ENCODE peak calls at places on chromosomes 5 and 9, in nine cellular contexts. Y is left lung, S is PC-9, V is H1, E is nephron progenitor cell, X is cardiac muscle cell, J is astrocyte of the spinal cord, L is AG10803, T is tibial nerve. B is an unnamed sample.

GRCh38 chr9:73151653-73152382 is at the start of gene ANXA1:
- DNase-seq in T (no peak), S (peak), X (peak), V (no peak), J (peak), E (no peak), Y (no peak), L (peak), B (no peak)

GRCh38 chr5:100406640-100407039 is 128.5 kb upstream of the FAM174A start:
- DNase-seq in Y (no peak), V (no peak), E (no peak), X (no peak), J (peak), S (no peak), T (no peak), L (no peak), B (no peak)

GRCh38 chr9:38035873-38036272 is 33.2 kb downstream of the SHB start:
- DNase-seq in Y (peak), X (peak), S (peak), J (peak), E (no peak), L (peak), V (no peak), T (no peak), B (no peak)

GRCh38 chr9:20651926-20652325 is 29.6 kb upstream of the MLLT3 start:
- DNase-seq in E (no peak), X (no peak), L (no peak), T (no peak), V (no peak), Y (no peak), J (no peak), S (no peak), B (no peak)

GRCh38 chr5:169765176-169765575 is 128.1 kb downstream of the DOCK2 start:
- DNase-seq in X (no peak), L (peak), Y (no peak), V (no peak), E (no peak), S (no peak), T (no peak), J (no peak), B (no peak)

GRCh38 chr9:68981825-68982224 is 32.1 kb downstream of the PRKACG start:
- DNase-seq in T (no peak), V (no peak), X (peak), J (no peak), E (peak), Y (no peak), L (no peak), S (no peak), B (no peak)

GRCh38 chr5:165559645-165560044 is 2054.2 kb downstream of the MAT2B start:
- DNase-seq in Y (no peak), V (no peak), E (no peak), J (no peak), X (no peak), S (no peak), T (no peak), L (no peak), B (no peak)

GRCh38 chr5:140549237-140550144 is 2.0 kb downstream of the EIF4EBP3 start:
- DNase-seq in S (peak), T (no peak), L (peak), J (no peak), X (peak), V (peak), Y (no peak), E (no peak), B (no peak)

GRCh38 chr5:149641600-149641999 is 60.3 kb downstream of the ARHGEF37 start:
- DNase-seq in L (no peak), S (no peak), Y (no peak), J (no peak), E (no peak), X (no peak), V (no peak), T (no peak), B (no peak)

GRCh38 chr5:149640350-149640999 is 59.2 kb downstream of the ARHGEF37 start:
- DNase-seq in E (no peak), S (no peak), T (no peak), Y (no peak), X (no peak), J (no peak), V (no peak), L (no peak), B (no peak)

GRCh38 chr5:149638546-149639241 is 57.4 kb downstream of the ARHGEF37 start:
- DNase-seq in X (no peak), S (no peak), T (no peak), J (no peak), L (no peak), E (no peak), Y (no peak), V (no peak), B (no peak)

GRCh38 chr5:149639718-149640117 is 58.4 kb downstream of the ARHGEF37 start:
- DNase-seq in S (no peak), J (no peak), Y (no peak), V (no peak), E (no peak), X (no peak), L (no peak), T (no peak), B (no peak)

GRCh38 chr5:149641000-149641576 is 59.8 kb downstream of the ARHGEF37 start:
- DNase-seq in E (no peak), S (no peak), L (peak), Y (no peak), J (peak), T (no peak), V (no peak), X (peak), B (no peak)
- TF ChIP-seq CTCF in E (no peak), S (no peak), L (no peak), Y (no peak), J (no peak), T (no peak), V (no peak), X (no peak), B (no peak)

GRCh38 chr9:71768388-71769174 is at the start of gene CEMIP2:
- DNase-seq in L (peak), T (peak), Y (peak), J (peak), V (peak), S (peak), E (peak), X (peak), B (peak)
- TF ChIP-seq CTCF in L (peak), T (peak), Y (peak), J (peak), V (peak), S (no peak), E (peak), X (peak), B (peak)

GRCh38 chr9:92292338-92293074 is 991 bp downstream of the IARS1 start:
- DNase-seq in L (peak), S (no peak), Y (no peak), E (peak), J (no peak), T (no peak), V (no peak), X (no peak), B (no peak)

GRCh38 chr9:92293075-92293354 is 482 bp downstream of the IARS1 start:
- DNase-seq in E (no peak), J (peak), Y (no peak), V (no peak), T (no peak), L (no peak), X (no peak), S (no peak), B (no peak)

GRCh38 chr9:92294297-92294676 is 790 bp upstream of the IARS1 start:
- DNase-seq in Y (no peak), S (no peak), L (peak), J (peak), E (no peak), T (no peak), X (peak), V (no peak), B (no peak)

GRCh38 chr9:92295240-92295790 is 1.8 kb upstream of the IARS1 start:
- DNase-seq in X (no peak), Y (no peak), J (no peak), E (no peak), S (no peak), V (no peak), T (no peak), L (no peak), B (no peak)

DNA sequence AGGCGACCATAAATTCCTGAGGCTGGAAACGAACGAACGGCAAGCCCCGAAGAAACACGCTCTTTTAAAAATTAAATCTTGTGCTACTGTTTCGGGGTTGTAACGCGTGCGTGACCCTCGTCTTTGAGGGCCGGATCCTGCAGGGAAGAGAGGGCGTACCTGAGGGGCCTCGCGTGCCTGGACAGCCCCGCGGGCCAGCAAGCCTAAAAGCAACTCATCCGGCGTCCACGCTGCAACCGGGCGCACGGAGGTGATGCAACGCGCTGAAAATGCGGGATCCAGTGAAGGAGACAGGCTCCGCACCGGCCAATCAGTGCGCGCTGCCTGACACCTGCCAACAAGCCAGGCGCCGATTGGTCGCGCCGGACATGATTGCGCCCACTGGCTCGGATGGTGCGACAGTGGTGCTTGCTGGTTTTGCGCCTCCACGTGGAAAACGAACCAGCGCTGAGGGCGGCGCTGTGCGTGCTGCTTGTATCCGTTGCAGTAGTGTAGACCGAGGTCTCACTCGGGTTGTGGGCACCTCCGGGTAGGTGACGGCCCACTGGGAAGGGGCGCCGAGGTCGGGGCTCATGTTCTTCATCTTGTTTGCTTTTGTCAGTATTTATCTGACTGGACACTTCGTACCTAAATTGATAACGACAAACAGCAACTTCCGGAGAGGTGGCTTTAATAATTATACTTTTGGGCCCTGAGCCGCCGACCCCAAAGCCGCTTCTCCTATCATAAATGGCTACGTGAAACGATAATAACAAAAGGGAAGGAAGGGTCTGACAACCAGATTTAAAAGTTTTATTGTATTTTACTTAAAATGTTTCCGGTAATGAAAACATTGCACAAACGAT is at the start of gene IARS1:
- DNase-seq in X (peak), T (peak), L (peak), J (peak), V (peak), Y (peak), S (peak), E (peak), B (peak)
- TF ChIP-seq CTCF in X (peak), T (no peak), L (peak), J (peak), V (peak), Y (no peak), S (no peak), E (no peak), B (peak)

GRCh38 chr9:115880221-115880620 is 273.4 kb upstream of the PAPPA start:
- DNase-seq in X (no peak), L (peak), S (no peak), V (no peak), T (no peak), Y (no peak), J (no peak), E (no peak), B (no peak)

GRCh38 chr9:115879451-115879850 is 274.1 kb upstream of the PAPPA start:
- DNase-seq in T (no peak), E (no peak), L (no peak), Y (no peak), V (no peak), X (no peak), J (no peak), S (no peak), B (no peak)

GRCh38 chr9:115882911-115883310 is 270.7 kb upstream of the PAPPA start:
- DNase-seq in L (peak), X (peak), Y (no peak), S (no peak), E (no peak), V (no peak), T (no peak), J (peak), B (no peak)

GRCh38 chr9:115884846-115885245 is 268.7 kb upstream of the PAPPA start:
- DNase-seq in J (peak), V (no peak), L (peak), S (no peak), X (peak), T (no peak), E (no peak), Y (no peak), B (no peak)

GRCh38 chr9:115883467-115884329 is 269.9 kb upstream of the PAPPA start:
- DNase-seq in J (peak), L (peak), V (no peak), Y (no peak), X (peak), E (peak), T (no peak), S (peak), B (no peak)
- TF ChIP-seq CTCF in J (peak), L (peak), V (peak), Y (peak), X (peak), E (peak), T (peak), S (peak), B (no peak)

GRCh38 chr9:81621111-81621510 is 68.2 kb downstream of the TLE1 start:
- DNase-seq in X (no peak), E (no peak), V (no peak), L (no peak), Y (no peak), S (no peak), J (no peak), T (no peak), B (no peak)

GRCh38 chr9:81618923-81619322 is 70.4 kb downstream of the TLE1 start:
- DNase-seq in J (no peak), S (no peak), E (no peak), L (no peak), X (no peak), Y (no peak), V (no peak), T (no peak), B (no peak)

GRCh38 chr9:81620009-81620405 is 69.3 kb downstream of the TLE1 start:
- DNase-seq in T (no peak), Y (no peak), L (no peak), E (no peak), J (no peak), V (no peak), S (no peak), X (no peak), B (no peak)

GRCh38 chr9:81621785-81622243 is 67.5 kb downstream of the TLE1 start:
- DNase-seq in J (no peak), X (no peak), L (no peak), V (peak), E (peak), Y (no peak), S (no peak), T (no peak), B (no peak)

GRCh38 chr9:81619353-81620008 is 69.9 kb downstream of the TLE1 start:
- DNase-seq in S (no peak), T (no peak), X (peak), Y (no peak), L (peak), E (no peak), V (no peak), J (peak), B (no peak)
- TF ChIP-seq CTCF in S (no peak), T (no peak), X (no peak), Y (no peak), L (no peak), E (no peak), V (no peak), J (no peak), B (no peak)

GRCh38 chr9:132698989-132699388 is 28.7 kb downstream of the GTF3C4 start:
- DNase-seq in E (no peak), J (no peak), S (no peak), V (no peak), X (peak), L (no peak), Y (no peak), T (no peak), B (no peak)

GRCh38 chr9:132697230-132697629 is 27.0 kb downstream of the GTF3C4 start:
- DNase-seq in T (no peak), E (no peak), J (no peak), L (no peak), V (no peak), Y (no peak), X (no peak), S (no peak), B (no peak)

GRCh38 chr9:132699926-132700325 is 29.7 kb downstream of the GTF3C4 start:
- DNase-seq in L (peak), Y (no peak), V (no peak), X (no peak), J (no peak), T (no peak), E (no peak), S (no peak), B (no peak)

DNA sequence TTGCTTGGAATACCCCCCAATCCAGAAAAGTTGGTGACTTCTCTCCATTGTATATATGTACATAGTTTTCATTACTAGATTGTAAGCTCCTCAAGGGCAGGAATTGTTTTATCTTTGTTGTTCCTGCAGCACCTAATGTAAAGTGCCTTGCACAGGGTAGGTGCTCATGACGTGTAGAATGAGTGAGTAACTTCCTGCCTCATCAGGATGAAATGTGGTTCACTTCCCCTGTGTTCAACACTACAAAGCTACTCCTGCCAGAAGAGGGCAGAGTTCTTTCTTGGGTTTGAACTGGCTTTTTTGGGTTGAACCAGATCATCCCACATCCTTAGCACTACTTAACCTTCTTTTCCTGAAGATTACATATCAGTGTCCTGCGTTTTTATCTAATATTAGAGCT is 23.9 kb downstream of the GTF3C4 start:
- DNase-seq in S (no peak), X (peak), E (no peak), T (no peak), V (peak), L (no peak), Y (no peak), J (no peak), B (no peak)
- TF ChIP-seq CTCF in S (peak), X (peak), E (no peak), T (no peak), V (no peak), L (no peak), Y (no peak), J (no peak), B (peak)

GRCh38 chr9:107155244-107155817 is 127.7 kb upstream of the RAD23B start:
- DNase-seq in V (peak), X (no peak), S (no peak), L (no peak), T (no peak), Y (no peak), J (no peak), E (no peak), B (no peak)
- TF ChIP-seq CTCF in V (no peak), X (peak), S (peak), L (peak), T (no peak), Y (no peak), J (peak), E (no peak), B (no peak)

DNA sequence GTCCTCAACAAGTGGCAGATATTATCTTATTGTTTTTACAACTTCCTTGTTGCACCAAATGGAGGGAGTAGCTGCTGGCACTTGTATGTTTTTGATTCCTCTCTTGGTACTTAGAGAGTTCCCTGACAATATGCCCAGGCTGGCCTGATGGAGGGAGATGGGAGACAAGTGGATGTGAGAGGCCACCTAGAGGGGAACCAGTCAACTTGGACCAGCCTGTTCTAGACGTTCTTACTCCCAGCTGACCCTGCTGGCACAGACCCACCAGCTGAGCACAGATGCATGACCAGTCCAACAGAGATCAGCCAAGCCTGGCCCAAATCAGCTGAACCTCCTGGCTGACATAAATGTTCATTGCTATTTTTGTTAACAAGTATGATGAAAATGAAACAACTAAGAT is 60.9 kb upstream of the GDNF start:
- DNase-seq in Y (no peak), T (peak), E (no peak), L (peak), V (no peak), S (no peak), J (peak), X (peak), B (no peak)
- TF ChIP-seq CTCF in Y (no peak), T (no peak), E (no peak), L (peak), V (peak), S (no peak), J (peak), X (no peak), B (no peak)

DNA sequence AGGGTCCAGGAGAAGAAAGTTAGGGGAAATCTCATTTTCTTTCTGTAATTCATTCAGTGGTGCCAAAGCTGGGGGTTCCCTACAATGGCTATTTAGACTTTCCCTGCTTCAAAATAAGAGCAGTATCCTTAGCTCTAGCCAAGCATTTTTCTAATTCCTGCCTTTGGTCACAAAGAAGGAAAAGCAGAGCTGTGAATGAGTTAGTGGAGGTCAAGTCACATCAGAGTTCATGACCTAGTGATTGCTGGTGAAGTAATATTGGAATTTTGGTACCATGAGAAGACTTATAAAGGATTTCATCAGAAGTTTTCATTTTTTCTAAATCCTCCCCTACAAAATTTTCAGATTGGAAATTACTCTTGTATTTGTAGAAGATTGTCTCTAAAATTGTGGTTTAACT is 27.9 kb downstream of the DNAJC21 start:
- DNase-seq in Y (no peak), T (no peak), J (no peak), S (no peak), X (peak), V (no peak), E (no peak), L (peak), B (no peak)
- TF ChIP-seq CTCF in Y (no peak), T (no peak), J (no peak), S (no peak), X (no peak), V (no peak), E (no peak), L (no peak), B (no peak)

GRCh38 chr5:14277407-14278320 is 134.5 kb downstream of the TRIO start:
- DNase-seq in E (no peak), L (no peak), T (no peak), J (no peak), V (no peak), X (no peak), S (no peak), Y (no peak), B (no peak)
- TF ChIP-seq CTCF in E (no peak), L (peak), T (no peak), J (no peak), V (no peak), X (no peak), S (no peak), Y (no peak), B (no peak)

B was measured in natural killer cell.